ENCODE peak calls at places on chromosomes 6 and 20, in eight cellular contexts. T, A, O, V, G, Y, B and C are unnamed samples.

GRCh38 chr20:3712279-3712873 is at the start of gene SIGLEC1:
- DNase-seq in Y (no peak), V (peak; percentile 70), T (no peak), G (peak; percentile 21), O (no peak), A (no peak), B (peak; percentile 88), C (no peak)

GRCh38 chr6:139567095-139567494 is 192.6 kb upstream of the CITED2 start:
- DNase-seq in T (no peak), O (no peak), A (no peak), B (no peak), Y (no peak), G (no peak), V (no peak), C (no peak)

GRCh38 chr20:20549267-20549612 is 163.2 kb downstream of the RALGAPA2 start:
- DNase-seq in G (peak; percentile 2), Y (no peak), V (no peak), A (no peak), B (no peak), T (peak; percentile 19), O (no peak), C (no peak)

GRCh38 chr6:8180327-8181161 is 78.2 kb upstream of the EEF1E1 start:
- DNase-seq in A (no peak), O (no peak), T (peak; percentile 85), G (peak; percentile 50), Y (no peak), V (no peak), B (no peak), C (no peak)

GRCh38 chr20:62505337-62506045 is 29.7 kb upstream of the GATA5 start:
- DNase-seq in T (no peak), G (no peak), B (no peak), V (no peak), A (no peak), O (no peak), Y (no peak), C (no peak)

GRCh38 chr6:297571-298232 is 5.4 kb downstream of the DUSP22 start:
- DNase-seq in T (no peak), O (no peak), Y (no peak), G (no peak), V (no peak), A (no peak), B (no peak), C (no peak)

GRCh38 chr6:100088009-100088408 is 94.0 kb upstream of the MCHR2 start:
- DNase-seq in O (no peak), T (peak; percentile 64), G (peak; percentile 58), V (no peak), A (no peak), Y (peak; percentile 22), B (no peak), C (no peak)

GRCh38 chr6:34391711-34392496 is 565 bp downstream of the NUDT3 start:
- DNase-seq in O (no peak), B (peak; percentile 91), G (peak; percentile 59), T (peak; percentile 55), V (peak; percentile 78), A (peak; percentile 27), Y (no peak), C (peak; percentile 55)

GRCh38 chr6:29834564-29835436 is 7.2 kb downstream of the HLA-G start:
- DNase-seq in Y (no peak), V (peak; percentile 73), O (peak; percentile 45), A (no peak), G (peak; percentile 20), T (peak; percentile 44), B (peak; percentile 81), C (peak; percentile 29)

GRCh38 chr6:28693033-28693750 is 167.5 kb downstream of the GPX5 start:
- DNase-seq in T (peak; percentile 61), G (peak; percentile 10), A (no peak), V (no peak), B (no peak), O (no peak), Y (no peak), C (no peak)

GRCh38 chr6:24752917-24753486 is 21.7 kb upstream of the GMNN start:
- DNase-seq in O (no peak), B (no peak), V (no peak), Y (no peak), G (peak; percentile 39), T (no peak), A (no peak), C (no peak)

GRCh38 chr20:33811763-33812672 is 870 bp downstream of the CHMP4B start:
- DNase-seq in T (peak; percentile 95), V (peak; percentile 82), G (peak; percentile 78), B (peak; percentile 85), O (peak; percentile 41), Y (no peak), A (peak; percentile 60), C (no peak)

GRCh38 chr6:40986871-40987270 is 52.1 kb downstream of the UNC5CL start:
- DNase-seq in V (no peak), T (no peak), B (no peak), A (no peak), G (no peak), O (no peak), Y (no peak), C (no peak)

GRCh38 chr20:44516491-44516890 is 5.4 kb downstream of the SERINC3 start:
- DNase-seq in V (no peak), Y (no peak), A (no peak), O (no peak), T (peak; percentile 62), B (no peak), G (no peak), C (no peak)

GRCh38 chr6:46655803-46656202 is 3.0 kb downstream of the SLC25A27 start:
- DNase-seq in O (no peak), V (no peak), B (no peak), Y (peak; percentile 24), T (peak; percentile 5), G (peak; percentile 8), A (no peak), C (peak; percentile 14)
- TF ChIP-seq CTCF in O (no peak), V (no peak), B (no peak), Y (peak; percentile 79), T (peak; percentile 32), G (peak; percentile 50), A (no peak), C (peak; percentile 64)

GRCh38 chr6:160297310-160297709 is 38.7 kb upstream of the SLC22A2 start:
- DNase-seq in V (peak; percentile 63), B (no peak), O (no peak), G (no peak), Y (no peak), A (no peak), T (no peak), C (no peak)
- TF ChIP-seq CTCF in V (peak; percentile 19), B (no peak), O (no peak), G (no peak), Y (peak; percentile 26), A (no peak), T (no peak), C (peak; percentile 48)

DNA sequence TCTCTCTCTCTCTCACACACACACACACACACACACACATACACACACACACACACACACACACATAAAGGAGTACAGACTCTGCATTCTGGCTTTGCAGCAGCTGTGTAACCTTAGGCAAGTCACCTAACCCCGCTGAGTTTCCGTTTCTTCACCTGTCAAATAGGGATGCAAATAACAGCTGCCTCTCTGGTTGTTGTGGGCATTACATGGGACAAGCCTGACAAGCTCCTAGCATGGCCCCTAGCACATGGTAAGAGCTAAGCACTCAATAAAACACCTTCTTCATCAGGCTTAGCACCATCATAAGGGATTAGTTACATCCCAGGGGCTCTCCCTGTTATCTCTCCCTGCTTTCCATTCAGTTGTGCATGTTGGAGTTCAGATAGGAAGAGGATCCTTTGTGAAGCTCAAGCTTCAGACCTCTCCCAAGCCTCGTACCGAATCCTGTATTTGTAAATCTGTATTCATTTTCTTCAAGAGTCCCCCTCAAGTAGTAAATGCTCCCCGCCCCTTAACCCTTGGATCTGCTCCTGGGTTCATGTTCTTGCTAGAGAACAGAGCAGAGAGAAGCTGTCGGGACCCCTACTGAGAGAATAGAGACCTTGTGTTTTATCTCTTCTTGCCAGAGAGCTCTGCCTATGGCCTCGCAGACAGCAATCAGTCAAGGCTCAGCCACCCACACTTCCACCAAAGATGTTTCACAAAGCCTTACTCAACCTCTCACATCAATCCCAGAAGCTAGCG is 2.2 kb downstream of the SLC13A3 start:
- DNase-seq in G (no peak), O (no peak), V (no peak), A (no peak), B (no peak), T (no peak), Y (no peak), C (no peak)
- TF ChIP-seq CTCF in G (no peak), O (no peak), V (no peak), A (no peak), B (no peak), T (no peak), Y (no peak), C (no peak)

GRCh38 chr6:44246663-44247337 is at the start of gene HSP90AB1:
- DNase-seq in Y (peak; percentile 98), V (peak; percentile 99), A (peak; percentile 91), G (peak; percentile 99), B (peak; percentile 93), O (peak; percentile 88), T (peak; percentile 99), C (peak; percentile 92)
- TF ChIP-seq CTCF in Y (no peak), V (no peak), A (no peak), G (no peak), B (no peak), O (no peak), T (no peak), C (no peak)

GRCh38 chr6:52284460-52285173 is at the start of gene MCM3:
- DNase-seq in O (peak; percentile 83), B (peak; percentile 94), Y (peak; percentile 99), V (peak; percentile 99), G (peak; percentile 99), T (peak; percentile 100), A (peak; percentile 89), C (peak; percentile 89)

GRCh38 chr6:52284131-52284459 is 447 bp downstream of the MCM3 start:
- DNase-seq in A (peak; percentile 50), O (no peak), B (no peak), V (peak; percentile 66), T (peak; percentile 38), G (no peak), Y (no peak), C (peak; percentile 37)

GRCh38 chr6:52286798-52287432 is 2.4 kb upstream of the MCM3 start:
- DNase-seq in G (peak; percentile 83), Y (peak; percentile 63), B (no peak), A (peak; percentile 71), O (no peak), V (peak; percentile 91), T (peak; percentile 85), C (peak; percentile 24)

GRCh38 chr6:52283111-52283510 is 1.4 kb downstream of the MCM3 start:
- DNase-seq in A (no peak), Y (no peak), T (no peak), V (no peak), G (no peak), B (no peak), O (no peak), C (no peak)

GRCh38 chr6:52285174-52286068 is 879 bp upstream of the MCM3 start:
- DNase-seq in V (no peak), T (peak; percentile 28), B (no peak), A (no peak), G (peak; percentile 30), Y (no peak), O (no peak), C (no peak)
- TF ChIP-seq CTCF in V (peak; percentile 25), T (no peak), B (no peak), A (no peak), G (peak; percentile 16), Y (no peak), O (no peak), C (no peak)

GRCh38 chr20:5056801-5057599 is 55.7 kb upstream of the SLC23A2 start:
- DNase-seq in V (peak; percentile 79), Y (peak; percentile 26), O (peak; percentile 20), A (no peak), T (peak; percentile 60), B (peak; percentile 85), G (peak; percentile 37), C (no peak)
- TF ChIP-seq CTCF in V (peak; percentile 41), Y (peak; percentile 68), O (no peak), A (no peak), T (peak; percentile 63), B (peak; percentile 12), G (peak; percentile 50), C (peak; percentile 17)

GRCh38 chr6:42179261-42179955 is 6.2 kb downstream of the GUCA1A start:
- DNase-seq in G (no peak), Y (no peak), V (no peak), O (no peak), A (no peak), B (no peak), T (no peak), C (no peak)
- TF ChIP-seq CTCF in G (no peak), Y (no peak), V (no peak), O (no peak), A (no peak), B (no peak), T (no peak), C (no peak)